ENCODE peak calls at places on chromosomes 5 and 9, in six cellular contexts. H is gastrocnemius medialis, Z is neural progenitor cell, K is ascending aorta, J is IMR-90, G is lower lobe of right lung. C is an unnamed sample.

GRCh38 chr9:97363661-97364299 is 48.1 kb upstream of the TDRD7 start:
- DNase-seq in H (no peak), Z (no peak), K (no peak), J (no peak), G (no peak), C (no peak)

GRCh38 chr5:7412369-7412768 is 16.4 kb downstream of the ADCY2 start:
- DNase-seq in H (peak; percentile 93), Z (no peak), K (no peak), J (no peak), G (no peak), C (no peak)

GRCh38 chr5:106094128-106094726 is 1576.5 kb downstream of the EFNA5 start:
- DNase-seq in H (no peak), Z (no peak), K (no peak), J (peak; percentile 69), G (no peak), C (peak; percentile 27)

GRCh38 chr5:42718591-42718990 is 38.0 kb upstream of the CCDC152 start:
- DNase-seq in H (no peak), Z (no peak), K (no peak), J (no peak), G (no peak), C (peak; percentile 23)

GRCh38 chr9:68914751-68915150 is 99.2 kb downstream of the PRKACG start:
- DNase-seq in H (no peak), Z (no peak), K (no peak), J (no peak), G (no peak), C (no peak)

GRCh38 chr9:74630228-74630627 is 133.1 kb downstream of the RORB start:
- DNase-seq in H (no peak), Z (no peak), K (no peak), J (no peak), G (no peak), C (no peak)

GRCh38 chr5:67997892-67998457 is 217.6 kb upstream of the PIK3R1 start:
- DNase-seq in H (no peak), Z (no peak), K (no peak), J (no peak), G (no peak), C (no peak)

GRCh38 chr9:80376180-80376579 is 804.4 kb downstream of the TLE4 start:
- DNase-seq in H (no peak), Z (no peak), K (no peak), J (no peak), G (no peak), C (no peak)

GRCh38 chr9:17380126-17380861 is 198.6 kb upstream of the SH3GL2 start:
- DNase-seq in H (no peak), Z (no peak), K (no peak), J (no peak), G (no peak), C (no peak)

GRCh38 chr9:93864840-93865239 is 90.3 kb downstream of the BARX1 start:
- DNase-seq in H (no peak), Z (no peak), K (no peak), J (no peak), G (no peak), C (no peak)

GRCh38 chr9:68507098-68507795 is 33.4 kb downstream of the TMEM252 start:
- DNase-seq in H (no peak), Z (peak; percentile 16), K (no peak), J (peak; percentile 51), G (no peak), C (peak; percentile 40)

GRCh38 chr5:83306572-83307241 is 164.8 kb upstream of the VCAN start:
- DNase-seq in H (peak; percentile 55), Z (no peak), K (peak; percentile 83), J (peak; percentile 89), G (peak; percentile 61), C (peak; percentile 96)

GRCh38 chr9:114861273-114861672 is 55.4 kb upstream of the TNFSF15 start:
- DNase-seq in H (no peak), Z (no peak), K (no peak), J (no peak), G (no peak), C (no peak)

GRCh38 chr5:91928751-91929521 is 545.8 kb upstream of the ARRDC3 start:
- DNase-seq in H (no peak), Z (peak; percentile 25), K (no peak), J (peak; percentile 31), G (no peak), C (peak; percentile 39)

GRCh38 chr5:150376799-150377771 is 19.6 kb downstream of the TCOF1 start:
- DNase-seq in H (no peak), Z (no peak), K (no peak), J (peak; percentile 84), G (no peak), C (peak; percentile 85)

GRCh38 chr9:131608469-131609115 is 63.3 kb downstream of the PRRT1B start:
- DNase-seq in H (peak; percentile 93), Z (peak; percentile 83), K (peak; percentile 92), J (peak; percentile 87), G (peak; percentile 69), C (peak; percentile 70)

GRCh38 chr5:119301947-119302346 is 53.9 kb upstream of the TNFAIP8 start:
- DNase-seq in H (no peak), Z (no peak), K (no peak), J (peak; percentile 42), G (no peak), C (peak; percentile 53)

GRCh38 chr5:176383961-176384360 is 4.4 kb downstream of the NOP16 start:
- DNase-seq in H (no peak), Z (no peak), K (no peak), J (no peak), G (no peak), C (no peak)

GRCh38 chr9:22693151-22693550 is 246.5 kb downstream of the DMRTA1 start:
- DNase-seq in H (no peak), Z (no peak), K (no peak), J (peak; percentile 54), G (no peak), C (peak; percentile 71)

GRCh38 chr5:112594060-112594850 is 143.4 kb upstream of the APC start:
- DNase-seq in H (no peak), Z (no peak), K (no peak), J (no peak), G (no peak), C (peak; percentile 19)

DNA sequence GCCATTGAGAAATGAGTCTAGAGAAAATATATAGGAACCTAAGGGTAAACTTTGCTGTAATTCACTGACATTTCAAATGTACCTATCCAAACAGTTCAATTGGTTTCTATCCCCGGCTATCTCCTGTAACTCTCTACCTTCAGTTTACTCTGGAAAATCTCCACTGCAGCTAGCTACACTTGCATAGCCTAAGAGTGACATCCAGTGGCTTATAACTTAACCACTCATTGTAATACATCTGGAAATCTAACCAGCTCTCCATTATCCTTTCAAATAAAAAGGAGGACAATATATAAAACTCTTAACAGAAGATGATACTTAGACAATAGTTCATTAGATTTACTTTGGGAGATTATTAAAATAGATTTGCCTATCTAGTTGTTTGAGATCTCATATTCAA is 35.3 kb upstream of the SPDL1 start:
- DNase-seq in H (no peak), Z (peak; percentile 45), K (no peak), J (peak; percentile 24), G (no peak), C (peak; percentile 72)
- TF ChIP-seq CTCF in H (no peak), Z (peak; percentile 54), K (no peak), J (peak; percentile 48), G (peak; percentile 28), C (peak; percentile 65)

GRCh38 chr9:128383007-128383753 is 12.0 kb downstream of the URM1 start:
- DNase-seq in H (no peak), Z (peak; percentile 89), K (no peak), J (no peak), G (no peak), C (no peak)

GRCh38 chr9:128384801-128385492 is 13.8 kb downstream of the URM1 start:
- DNase-seq in H (no peak), Z (no peak), K (no peak), J (no peak), G (no peak), C (no peak)

GRCh38 chr9:128383791-128384190 is 12.6 kb downstream of the URM1 start:
- DNase-seq in H (no peak), Z (no peak), K (no peak), J (no peak), G (no peak), C (no peak)

GRCh38 chr9:128382261-128382660 is 11.1 kb downstream of the URM1 start:
- DNase-seq in H (no peak), Z (no peak), K (no peak), J (no peak), G (no peak), C (no peak)

GRCh38 chr9:128385493-128386205 is 14.5 kb downstream of the URM1 start:
- DNase-seq in H (no peak), Z (no peak), K (no peak), J (no peak), G (no peak), C (peak; percentile 39)
- H3K4me3 ChIP-seq in H (no peak overlapping the region), Z (no peak overlapping the region), K (no peak overlapping the region), J (no peak overlapping the region), G (no peak overlapping the region), C (no peak overlapping the region)

GRCh38 chr9:89175739-89176360 is 2.8 kb downstream of the SHC3 start:
- DNase-seq in H (no peak), Z (no peak), K (no peak), J (no peak), G (no peak), C (peak; percentile 59)
- TF ChIP-seq CTCF in H (no peak), Z (no peak), K (no peak), J (no peak), G (peak; percentile 11), C (no peak)

DNA sequence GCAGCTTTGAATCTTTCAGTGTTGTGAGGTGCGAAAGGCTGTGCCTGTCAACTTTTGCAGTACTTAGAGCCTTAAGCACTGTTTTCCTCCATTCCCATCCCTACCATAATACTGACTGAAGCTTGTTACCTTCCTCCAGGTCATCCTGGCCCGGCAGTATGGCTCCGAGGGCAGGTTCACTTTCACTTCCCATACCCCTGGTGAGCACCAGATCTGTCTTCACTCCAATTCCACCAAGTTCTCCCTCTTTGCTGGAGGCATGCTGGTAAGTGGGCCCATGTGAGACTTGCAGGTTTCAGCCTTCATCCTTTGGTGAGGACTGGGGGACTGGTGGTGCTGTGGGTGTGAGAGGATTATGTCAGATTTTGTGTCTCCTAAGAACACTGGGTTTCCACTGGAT is 1.5 kb downstream of the TMED9 start:
- DNase-seq in H (no peak), Z (no peak), K (peak; percentile 46), J (no peak), G (no peak), C (no peak)
- H3K4me3 ChIP-seq in H (no peak overlapping the region), Z (no peak overlapping the region), K (no peak overlapping the region), J (no peak overlapping the region), G (peak overlapping the region; percentile 96), C (peak overlapping the region; percentile 93)

DNA sequence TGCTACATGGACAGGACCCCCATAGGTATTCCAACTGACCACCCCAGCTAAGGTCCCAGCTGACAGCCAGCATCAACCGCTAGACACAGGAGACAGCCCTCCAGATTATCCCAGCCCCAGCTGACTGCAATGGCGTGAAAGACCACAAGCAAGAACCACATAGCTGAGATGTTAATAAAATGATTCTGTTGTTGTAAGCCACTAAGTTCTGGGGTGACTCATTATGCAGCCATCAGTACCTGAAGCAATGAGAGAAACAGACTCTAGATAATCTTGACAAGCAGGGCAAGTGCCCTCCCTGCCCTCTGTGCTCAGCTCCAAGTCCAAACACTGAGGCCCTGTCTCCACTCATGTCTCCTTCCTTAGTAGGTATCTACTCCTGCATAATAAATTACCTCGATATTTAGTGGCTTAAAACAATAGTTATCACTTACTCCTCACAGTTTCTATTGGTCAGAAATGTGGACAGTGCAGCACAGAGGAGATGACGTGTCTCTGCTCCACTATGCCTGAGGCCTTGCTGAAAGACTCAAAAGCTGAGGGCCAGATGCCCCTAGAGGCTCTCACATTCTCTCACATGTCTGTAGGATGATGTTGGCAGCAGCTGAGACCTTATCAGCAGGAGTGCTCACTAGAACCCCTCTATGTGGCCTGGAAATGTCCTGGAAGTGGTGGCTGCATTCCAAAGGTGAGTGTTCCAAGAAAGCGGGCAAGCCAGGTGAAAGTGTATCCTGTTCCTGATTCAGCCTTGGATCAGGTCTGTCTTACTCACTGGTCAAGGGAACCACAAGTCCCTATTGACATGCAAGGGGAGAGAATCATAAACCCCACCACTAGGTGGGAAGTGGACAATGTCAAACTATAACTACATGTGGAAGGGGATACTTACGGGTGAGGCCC is 2.5 kb downstream of the MGAT1 start:
- DNase-seq in H (no peak), Z (no peak), K (peak; percentile 52), J (peak; percentile 86), G (no peak), C (peak; percentile 78)
- TF ChIP-seq CTCF in H (no peak), Z (no peak), K (no peak), J (no peak), G (no peak), C (peak; percentile 20)